ENCODE peak calls at places on chromosomes 2 and 18, in eight cellular contexts. M is AG04450, E is psoas muscle, R is K562, J is brain microvascular endothelial cell, Y is sigmoid colon, N is fibroblast of lung, K is neural progenitor cell. X is an unnamed sample.
A peak's percentile ranks its signal among the peaks of the same experiment; 100 is the strongest.

GRCh38 chr2:140892429-140892828 is 1238.4 kb downstream of the LRP1B start:
- DNase-seq in J (no peak), R (no peak), Y (no peak), E (no peak), K (no peak), N (no peak), M (no peak), X (no peak)

GRCh38 chr18:49934457-49934856 is 121.1 kb upstream of the ACAA2 start:
- DNase-seq in M (no peak), E (no peak), J (no peak), N (no peak), Y (no peak), R (no peak), K (peak; percentile 62), X (no peak)

GRCh38 chr18:62531931-62532330 is 9.1 kb downstream of the ZCCHC2 start:
- DNase-seq in R (no peak), E (no peak), K (no peak), J (no peak), N (no peak), M (no peak), Y (no peak), X (no peak)

GRCh38 chr18:49002045-49002444 is 51.3 kb upstream of the SMAD7 start:
- DNase-seq in R (no peak), E (peak; percentile 25), K (no peak), N (no peak), M (no peak), Y (no peak), J (no peak), X (no peak)

GRCh38 chr2:126507425-126507867 is 148.5 kb upstream of the GYPC start:
- DNase-seq in J (no peak), N (no peak), R (peak; percentile 6), K (peak; percentile 37), M (no peak), E (no peak), Y (no peak), X (no peak)

GRCh38 chr2:216578325-216578724 is 54.9 kb upstream of the IGFBP2 start:
- DNase-seq in J (peak; percentile 66), M (no peak), N (no peak), Y (no peak), R (no peak), E (no peak), K (no peak), X (no peak)

GRCh38 chr2:108182489-108182888 is 57.3 kb upstream of the SULT1C3 start:
- DNase-seq in K (peak; percentile 72), Y (no peak), M (no peak), N (no peak), J (peak; percentile 55), E (no peak), R (peak; percentile 52), X (peak; percentile 2)

GRCh38 chr2:145715601-145716000 is 1195.7 kb upstream of the ZEB2 start:
- DNase-seq in N (peak; percentile 27), K (no peak), R (no peak), E (no peak), Y (no peak), M (no peak), J (no peak), X (peak; percentile 53)

GRCh38 chr2:168030862-168031624 is 216.4 kb downstream of the STK39 start:
- DNase-seq in K (no peak), R (no peak), E (no peak), J (peak; percentile 76), Y (no peak), N (peak; percentile 68), M (peak; percentile 69), X (peak; percentile 50)

GRCh38 chr2:233531880-233532458 is 34.6 kb downstream of the USP40 start:
- DNase-seq in N (no peak), E (no peak), J (no peak), Y (no peak), K (no peak), M (no peak), R (no peak), X (no peak)

GRCh38 chr18:55280515-55280914 is 307.5 kb downstream of the TCF4 start:
- DNase-seq in K (no peak), N (peak; percentile 23), J (no peak), M (no peak), Y (no peak), R (no peak), E (no peak), X (no peak)

GRCh38 chr18:6980363-6980762 is 137.2 kb downstream of the LAMA1 start:
- DNase-seq in M (no peak), N (no peak), K (no peak), J (no peak), E (no peak), Y (no peak), R (no peak), X (no peak)

GRCh38 chr2:48824116-48824515 is 68.6 kb upstream of the LHCGR start:
- DNase-seq in Y (no peak), K (no peak), E (no peak), J (no peak), N (no peak), M (no peak), R (no peak), X (no peak)

GRCh38 chr2:145595296-145595695 is 1075.4 kb upstream of the ZEB2 start:
- DNase-seq in M (no peak), R (peak; percentile 11), E (no peak), J (peak; percentile 69), K (no peak), N (no peak), Y (no peak), X (peak; percentile 15)

GRCh38 chr18:77133051-77133919 is 702 bp upstream of the MBP start:
- DNase-seq in J (no peak), R (no peak), N (no peak), M (no peak), E (peak; percentile 76), K (peak; percentile 52), Y (peak; percentile 84), X (peak; percentile 31)

GRCh38 chr2:236120006-236120740 is 48.0 kb downstream of the GBX2 start:
- DNase-seq in K (no peak), Y (no peak), N (no peak), J (no peak), E (no peak), R (no peak), M (no peak), X (no peak)

GRCh38 chr2:24832991-24833671 is 39.9 kb downstream of the CENPO start:
- DNase-seq in K (peak; percentile 57), Y (no peak), N (no peak), E (peak; percentile 45), R (no peak), M (no peak), J (no peak), X (no peak)

GRCh38 chr2:232674491-232674890 is 22.6 kb upstream of the GIGYF2 start:
- DNase-seq in M (no peak), Y (no peak), K (no peak), E (no peak), J (no peak), R (no peak), N (no peak), X (no peak)

GRCh38 chr2:168912466-168913170 is 11.5 kb downstream of the G6PC2 start:
- DNase-seq in K (peak; percentile 73), Y (peak; percentile 64), E (peak; percentile 89), N (peak; percentile 19), M (no peak), R (no peak), J (no peak), X (peak; percentile 23)

GRCh38 chr2:106127282-106127771 is 66.8 kb downstream of the UXS1 start:
- DNase-seq in R (no peak), N (peak; percentile 55), Y (no peak), K (no peak), E (no peak), M (no peak), J (no peak), X (no peak)

GRCh38 chr18:51082571-51083264 is 52.7 kb downstream of the SMAD4 start:
- DNase-seq in R (no peak), M (no peak), N (no peak), J (peak; percentile 29), Y (no peak), K (no peak), E (no peak), X (peak; percentile 14)

GRCh38 chr2:52416340-52416739 is 1351.3 kb upstream of the CHAC2 start:
- DNase-seq in K (peak; percentile 45), N (peak; percentile 14), M (no peak), R (no peak), J (no peak), E (no peak), Y (no peak), X (peak; percentile 16)
- TF ChIP-seq CTCF in K (peak; percentile 49), N (no peak), M (peak; percentile 41), R (no peak), J (peak; percentile 54), E (no peak), Y (no peak), X (no peak)

DNA sequence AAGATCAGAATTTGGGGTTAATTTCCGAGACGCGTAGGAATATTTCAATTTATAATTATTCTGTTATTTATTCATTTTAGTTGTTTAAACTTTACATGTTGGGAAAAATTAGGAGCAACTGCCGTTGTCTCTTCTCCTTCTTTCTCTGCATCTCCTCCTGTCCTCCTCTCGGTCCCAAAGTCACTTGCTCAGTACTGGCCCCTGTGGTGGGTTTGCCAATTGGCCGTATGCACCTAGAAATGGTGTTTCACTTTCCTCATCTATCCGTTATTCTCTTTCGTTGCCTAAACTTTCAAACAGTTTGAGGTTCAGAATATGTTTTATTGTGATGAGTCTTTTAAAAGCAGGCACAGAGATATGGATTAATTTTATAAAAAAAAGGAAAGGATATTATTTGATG is 517.9 kb downstream of the PLCL1 start:
- DNase-seq in R (peak; percentile 12), E (no peak), N (no peak), Y (no peak), J (no peak), M (no peak), K (peak; percentile 35), X (no peak)
- TF ChIP-seq CTCF in R (peak; percentile 45), E (no peak), N (peak; percentile 39), Y (no peak), J (peak; percentile 62), M (peak; percentile 24), K (peak; percentile 61), X (peak; percentile 34)

DNA sequence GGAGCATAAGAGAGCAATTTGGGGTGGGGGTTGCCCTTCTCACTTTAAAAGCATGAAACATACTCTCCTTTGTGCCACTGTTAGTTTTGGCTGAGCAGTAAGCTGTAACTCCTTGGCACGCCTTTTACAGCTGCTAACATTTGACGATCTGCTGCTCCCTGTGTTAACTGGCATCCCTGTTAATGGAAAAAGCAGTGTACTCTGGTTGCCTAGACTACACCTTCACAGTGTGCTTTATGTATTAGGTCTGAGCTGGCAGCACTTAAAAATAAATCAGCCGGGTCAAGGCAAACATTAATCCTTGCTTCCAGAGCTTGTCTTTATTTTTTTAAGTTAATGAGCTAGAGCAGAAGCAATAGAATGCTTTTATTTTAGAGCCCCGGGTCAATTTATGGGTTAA is 54.3 kb downstream of the CFAP221 start:
- DNase-seq in R (no peak), M (no peak), E (no peak), N (no peak), J (no peak), K (no peak), Y (no peak), X (no peak)
- TF ChIP-seq CTCF in R (no peak), M (no peak), E (no peak), N (no peak), J (no peak), K (no peak), Y (no peak), X (no peak)

GRCh38 chr2:128363991-128364390 is 45.3 kb upstream of the HS6ST1 start:
- DNase-seq in R (no peak), Y (no peak), K (no peak), E (no peak), M (no peak), N (no peak), J (no peak), X (no peak)
- TF ChIP-seq CTCF in R (no peak), Y (no peak), K (no peak), E (no peak), M (no peak), N (no peak), J (no peak), X (no peak)

GRCh38 chr2:239093956-239094355 is 246.1 kb downstream of the TWIST2 start:
- DNase-seq in M (no peak), N (no peak), J (no peak), K (no peak), Y (no peak), E (no peak), R (no peak), X (no peak)
- TF ChIP-seq CTCF in M (no peak), N (no peak), J (peak; percentile 32), K (no peak), Y (no peak), E (no peak), R (no peak), X (no peak)